ENCODE peak calls at places on chromosomes 6 and 20, in ten cellular contexts. One of them, this sample, is unnamed. For H3K4me1, the result is how much of the 10 kb centered on the place peaks cover.

GRCh38 chr6:142500265-142500786 is 198.5 kb downstream of the ADGRG6 start:
- DNase-seq in psoas muscle: no peak
- DNase-seq in A549: no peak
- DNase-seq in heart right ventricle: no peak
- DNase-seq in endothelial cell of umbilical vein: no peak
- DNase-seq in IMR-90: no peak
- DNase-seq in fibroblast of lung: no peak
- DNase-seq in upper lobe of right lung: no peak
- DNase-seq in endodermal cell: no peak
- DNase-seq in sigmoid colon: no peak
- DNase-seq in this sample: no peak

GRCh38 chr6:44696099-44696498 is 308.6 kb downstream of the CDC5L start:
- DNase-seq in endothelial cell of umbilical vein: no peak
- DNase-seq in IMR-90: peak
- DNase-seq in endodermal cell: no peak
- DNase-seq in sigmoid colon: no peak
- DNase-seq in A549: no peak
- DNase-seq in psoas muscle: no peak
- DNase-seq in heart right ventricle: no peak
- DNase-seq in upper lobe of right lung: no peak
- DNase-seq in fibroblast of lung: peak
- DNase-seq in this sample: no peak

GRCh38 chr6:25921525-25922203 is 8.8 kb downstream of the SLC17A2 start:
- DNase-seq in IMR-90: no peak
- DNase-seq in psoas muscle: no peak
- DNase-seq in endodermal cell: no peak
- DNase-seq in fibroblast of lung: no peak
- DNase-seq in heart right ventricle: no peak
- DNase-seq in A549: no peak
- DNase-seq in endothelial cell of umbilical vein: no peak
- DNase-seq in sigmoid colon: no peak
- DNase-seq in upper lobe of right lung: no peak
- DNase-seq in this sample: no peak

GRCh38 chr6:150142657-150143501 is at the start of gene PPP1R14C:
- DNase-seq in endodermal cell: peak
- DNase-seq in A549: no peak
- DNase-seq in heart right ventricle: peak
- DNase-seq in upper lobe of right lung: peak
- DNase-seq in IMR-90: no peak
- DNase-seq in psoas muscle: peak
- DNase-seq in sigmoid colon: no peak
- DNase-seq in fibroblast of lung: no peak
- DNase-seq in endothelial cell of umbilical vein: no peak
- DNase-seq in this sample: peak

GRCh38 chr6:836276-836853 is 143.4 kb upstream of the EXOC2 start:
- DNase-seq in psoas muscle: no peak
- DNase-seq in endothelial cell of umbilical vein: no peak
- DNase-seq in heart right ventricle: no peak
- DNase-seq in fibroblast of lung: no peak
- DNase-seq in sigmoid colon: no peak
- DNase-seq in IMR-90: no peak
- DNase-seq in upper lobe of right lung: no peak
- DNase-seq in A549: peak
- DNase-seq in endodermal cell: no peak
- DNase-seq in this sample: no peak

GRCh38 chr20:32189123-32189410 is 18.5 kb downstream of the PLAGL2 start:
- DNase-seq in heart right ventricle: no peak
- DNase-seq in sigmoid colon: no peak
- DNase-seq in fibroblast of lung: no peak
- DNase-seq in endothelial cell of umbilical vein: no peak
- DNase-seq in A549: no peak
- DNase-seq in upper lobe of right lung: no peak
- DNase-seq in IMR-90: no peak
- DNase-seq in endodermal cell: no peak
- DNase-seq in psoas muscle: no peak
- DNase-seq in this sample: no peak

GRCh38 chr20:24070679-24071078 is 82.1 kb upstream of the GGTLC1 start:
- DNase-seq in endothelial cell of umbilical vein: no peak
- DNase-seq in endodermal cell: no peak
- DNase-seq in IMR-90: no peak
- DNase-seq in sigmoid colon: no peak
- DNase-seq in upper lobe of right lung: no peak
- DNase-seq in A549: no peak
- DNase-seq in fibroblast of lung: no peak
- DNase-seq in psoas muscle: no peak
- DNase-seq in heart right ventricle: no peak
- DNase-seq in this sample: no peak

GRCh38 chr6:2028457-2029038 is 216.9 kb downstream of the GMDS start:
- DNase-seq in upper lobe of right lung: no peak
- DNase-seq in sigmoid colon: no peak
- DNase-seq in endodermal cell: no peak
- DNase-seq in heart right ventricle: no peak
- DNase-seq in fibroblast of lung: no peak
- DNase-seq in psoas muscle: no peak
- DNase-seq in IMR-90: no peak
- DNase-seq in endothelial cell of umbilical vein: peak
- DNase-seq in A549: peak
- DNase-seq in this sample: no peak

GRCh38 chr6:166530211-166531045 is 56.0 kb downstream of the RAMACL start:
- DNase-seq in sigmoid colon: no peak
- DNase-seq in psoas muscle: no peak
- DNase-seq in endodermal cell: no peak
- DNase-seq in endothelial cell of umbilical vein: no peak
- DNase-seq in fibroblast of lung: no peak
- DNase-seq in heart right ventricle: no peak
- DNase-seq in upper lobe of right lung: no peak
- DNase-seq in IMR-90: no peak
- DNase-seq in A549: peak
- DNase-seq in this sample: no peak

GRCh38 chr20:32534661-32535240 is 50.4 kb downstream of the NOL4L start:
- DNase-seq in endodermal cell: peak
- DNase-seq in sigmoid colon: no peak
- DNase-seq in psoas muscle: no peak
- DNase-seq in endothelial cell of umbilical vein: no peak
- DNase-seq in IMR-90: no peak
- DNase-seq in fibroblast of lung: no peak
- DNase-seq in heart right ventricle: no peak
- DNase-seq in upper lobe of right lung: no peak
- DNase-seq in A549: no peak
- DNase-seq in this sample: no peak

GRCh38 chr6:35562060-35562459 is 49.4 kb upstream of the TULP1 start:
- DNase-seq in fibroblast of lung: no peak
- DNase-seq in upper lobe of right lung: peak
- DNase-seq in endodermal cell: no peak
- DNase-seq in heart right ventricle: no peak
- DNase-seq in psoas muscle: no peak
- DNase-seq in endothelial cell of umbilical vein: no peak
- DNase-seq in A549: no peak
- DNase-seq in sigmoid colon: no peak
- DNase-seq in IMR-90: peak
- DNase-seq in this sample: no peak

GRCh38 chr20:36493801-36494114 is 47.6 kb upstream of the MYL9 start:
- DNase-seq in psoas muscle: peak
- DNase-seq in IMR-90: peak
- DNase-seq in heart right ventricle: peak
- DNase-seq in endothelial cell of umbilical vein: no peak
- DNase-seq in A549: no peak
- DNase-seq in fibroblast of lung: peak
- DNase-seq in endodermal cell: no peak
- DNase-seq in upper lobe of right lung: no peak
- DNase-seq in sigmoid colon: peak
- DNase-seq in this sample: peak

GRCh38 chr6:151765444-151765886 is 42.0 kb upstream of the ESR1 start:
- DNase-seq in fibroblast of lung: peak
- DNase-seq in sigmoid colon: no peak
- DNase-seq in A549: peak
- DNase-seq in psoas muscle: no peak
- DNase-seq in endodermal cell: peak
- DNase-seq in endothelial cell of umbilical vein: peak
- DNase-seq in IMR-90: peak
- DNase-seq in heart right ventricle: no peak
- DNase-seq in upper lobe of right lung: no peak
- DNase-seq in this sample: no peak

GRCh38 chr6:54621285-54621684 is 225.3 kb upstream of the FAM83B start:
- DNase-seq in fibroblast of lung: no peak
- DNase-seq in upper lobe of right lung: no peak
- DNase-seq in sigmoid colon: no peak
- DNase-seq in IMR-90: no peak
- DNase-seq in A549: peak
- DNase-seq in endodermal cell: peak
- DNase-seq in endothelial cell of umbilical vein: no peak
- DNase-seq in heart right ventricle: no peak
- DNase-seq in psoas muscle: no peak
- DNase-seq in this sample: no peak

GRCh38 chr20:56801991-56802740 is 173.1 kb downstream of the TFAP2C start:
- DNase-seq in endothelial cell of umbilical vein: no peak
- DNase-seq in upper lobe of right lung: no peak
- DNase-seq in A549: peak
- DNase-seq in endodermal cell: no peak
- DNase-seq in IMR-90: peak
- DNase-seq in sigmoid colon: no peak
- DNase-seq in fibroblast of lung: no peak
- DNase-seq in heart right ventricle: no peak
- DNase-seq in psoas muscle: no peak
- DNase-seq in this sample: no peak

GRCh38 chr6:5025911-5026819 is 22.3 kb upstream of the RPP40 start:
- DNase-seq in sigmoid colon: peak
- DNase-seq in endothelial cell of umbilical vein: peak
- DNase-seq in heart right ventricle: peak
- DNase-seq in A549: no peak
- DNase-seq in endodermal cell: peak
- DNase-seq in fibroblast of lung: peak
- DNase-seq in IMR-90: peak
- DNase-seq in psoas muscle: peak
- DNase-seq in upper lobe of right lung: peak
- DNase-seq in this sample: peak

GRCh38 chr6:28543671-28544131 is 18.0 kb downstream of the GPX5 start:
- DNase-seq in endothelial cell of umbilical vein: no peak
- DNase-seq in sigmoid colon: no peak
- DNase-seq in IMR-90: no peak
- DNase-seq in upper lobe of right lung: peak
- DNase-seq in fibroblast of lung: peak
- DNase-seq in A549: peak
- DNase-seq in endodermal cell: peak
- DNase-seq in psoas muscle: no peak
- DNase-seq in heart right ventricle: no peak
- DNase-seq in this sample: no peak

GRCh38 chr6:116217069-116217468 is 36.8 kb downstream of the TSPYL4 start:
- DNase-seq in heart right ventricle: no peak
- DNase-seq in sigmoid colon: no peak
- DNase-seq in fibroblast of lung: peak
- DNase-seq in upper lobe of right lung: no peak
- DNase-seq in psoas muscle: no peak
- DNase-seq in endodermal cell: no peak
- DNase-seq in A549: peak
- DNase-seq in endothelial cell of umbilical vein: peak
- DNase-seq in IMR-90: peak
- DNase-seq in this sample: no peak

GRCh38 chr20:12152996-12153395 is 235.3 kb downstream of the BTBD3 start:
- DNase-seq in upper lobe of right lung: no peak
- DNase-seq in psoas muscle: no peak
- DNase-seq in A549: no peak
- DNase-seq in sigmoid colon: no peak
- DNase-seq in endothelial cell of umbilical vein: no peak
- DNase-seq in endodermal cell: no peak
- DNase-seq in fibroblast of lung: peak
- DNase-seq in IMR-90: peak
- DNase-seq in heart right ventricle: no peak
- DNase-seq in this sample: no peak

DNA sequence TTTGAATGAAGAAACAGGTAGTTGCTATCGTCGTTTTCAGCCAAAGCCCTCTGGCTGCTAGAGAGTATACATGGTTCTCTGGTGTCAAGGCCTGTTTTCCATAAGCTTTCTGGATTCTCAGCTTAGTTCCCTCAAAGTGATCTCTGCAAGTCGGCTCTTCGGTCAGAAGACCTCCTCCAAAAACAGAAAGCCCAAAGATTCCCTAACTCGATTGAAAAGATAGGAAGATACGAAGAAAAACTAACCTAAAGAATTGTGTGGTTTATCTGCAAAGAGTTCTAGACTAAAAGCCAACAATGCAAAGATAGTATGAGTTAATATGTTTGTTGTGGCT is 545 bp upstream of the ASCC3 start:
- DNase-seq in IMR-90: peak
- DNase-seq in endothelial cell of umbilical vein: no peak
- DNase-seq in A549: no peak
- DNase-seq in upper lobe of right lung: no peak
- DNase-seq in fibroblast of lung: peak
- DNase-seq in sigmoid colon: no peak
- DNase-seq in endodermal cell: no peak
- DNase-seq in heart right ventricle: no peak
- DNase-seq in psoas muscle: no peak
- DNase-seq in this sample: no peak
- H3K4me1 ChIP-seq in IMR-90: under half
- H3K4me1 ChIP-seq in endothelial cell of umbilical vein: under half
- H3K4me1 ChIP-seq in A549: under half
- H3K4me1 ChIP-seq in upper lobe of right lung: under half
- H3K4me1 ChIP-seq in fibroblast of lung: under half
- H3K4me1 ChIP-seq in sigmoid colon: under half
- H3K4me1 ChIP-seq in endodermal cell: under half
- H3K4me1 ChIP-seq in heart right ventricle: under half
- H3K4me1 ChIP-seq in psoas muscle: under half
- H3K4me1 ChIP-seq in this sample: under half

GRCh38 chr6:33895296-33895695 is 91.5 kb upstream of the MLN start:
- DNase-seq in IMR-90: no peak
- DNase-seq in endodermal cell: no peak
- DNase-seq in A549: no peak
- DNase-seq in fibroblast of lung: no peak
- DNase-seq in psoas muscle: no peak
- DNase-seq in upper lobe of right lung: no peak
- DNase-seq in endothelial cell of umbilical vein: no peak
- DNase-seq in sigmoid colon: no peak
- DNase-seq in heart right ventricle: no peak
- DNase-seq in this sample: no peak
- H3K4me1 ChIP-seq in IMR-90: under half
- H3K4me1 ChIP-seq in endodermal cell: under half
- H3K4me1 ChIP-seq in A549: under half
- H3K4me1 ChIP-seq in fibroblast of lung: under half
- H3K4me1 ChIP-seq in psoas muscle: under half
- H3K4me1 ChIP-seq in upper lobe of right lung: under half
- H3K4me1 ChIP-seq in endothelial cell of umbilical vein: under half
- H3K4me1 ChIP-seq in sigmoid colon: under half
- H3K4me1 ChIP-seq in heart right ventricle: under half
- H3K4me1 ChIP-seq in this sample: under half

GRCh38 chr6:169291639-169292339 is 38.1 kb upstream of the THBS2 start:
- DNase-seq in sigmoid colon: no peak
- DNase-seq in psoas muscle: no peak
- DNase-seq in A549: peak
- DNase-seq in endodermal cell: no peak
- DNase-seq in fibroblast of lung: no peak
- DNase-seq in upper lobe of right lung: no peak
- DNase-seq in endothelial cell of umbilical vein: no peak
- DNase-seq in heart right ventricle: no peak
- DNase-seq in IMR-90: no peak
- DNase-seq in this sample: no peak
- H3K4me1 ChIP-seq in sigmoid colon: under half
- H3K4me1 ChIP-seq in psoas muscle: under half
- H3K4me1 ChIP-seq in A549: under half
- H3K4me1 ChIP-seq in endodermal cell: under half
- H3K4me1 ChIP-seq in fibroblast of lung: under half
- H3K4me1 ChIP-seq in upper lobe of right lung: under half
- H3K4me1 ChIP-seq in endothelial cell of umbilical vein: under half
- H3K4me1 ChIP-seq in heart right ventricle: under half
- H3K4me1 ChIP-seq in IMR-90: under half
- H3K4me1 ChIP-seq in this sample: under half

GRCh38 chr6:153103256-153103655 is 27.8 kb downstream of the RGS17 start:
- DNase-seq in heart right ventricle: peak
- DNase-seq in endodermal cell: no peak
- DNase-seq in endothelial cell of umbilical vein: no peak
- DNase-seq in psoas muscle: no peak
- DNase-seq in fibroblast of lung: no peak
- DNase-seq in IMR-90: no peak
- DNase-seq in upper lobe of right lung: no peak
- DNase-seq in sigmoid colon: no peak
- DNase-seq in A549: no peak
- DNase-seq in this sample: no peak
- H3K4me1 ChIP-seq in heart right ventricle: under half
- H3K4me1 ChIP-seq in endodermal cell: under half
- H3K4me1 ChIP-seq in endothelial cell of umbilical vein: under half
- H3K4me1 ChIP-seq in psoas muscle: under half
- H3K4me1 ChIP-seq in fibroblast of lung: under half
- H3K4me1 ChIP-seq in IMR-90: under half
- H3K4me1 ChIP-seq in upper lobe of right lung: under half
- H3K4me1 ChIP-seq in sigmoid colon: under half
- H3K4me1 ChIP-seq in A549: under half
- H3K4me1 ChIP-seq in this sample: under half

This sample was measured in left lung.